ENCODE peak calls at places on chromosomes 1 and 21, in seven cellular contexts. G is stomach, K is tibial nerve, Z is transverse colon, Q is A549, U is ovary, P is suprapubic skin. D is an unnamed sample.

GRCh38 chr1:51328279-51328678 is 2.1 kb downstream of the TTC39A start:
- DNase-seq in G (no peak), P (no peak), Z (no peak), U (no peak), Q (no peak), K (no peak), D (no peak)

GRCh38 chr1:23376890-23377811 is 7.5 kb upstream of the ZNF436 start:
- DNase-seq in G (no peak), Q (peak; percentile 77), P (no peak), U (peak; percentile 78), Z (peak; percentile 48), K (no peak), D (peak; percentile 88)

GRCh38 chr1:91513160-91513559 is 12.5 kb downstream of the CDC7 start:
- DNase-seq in K (no peak), G (no peak), Z (no peak), Q (no peak), U (no peak), P (no peak), D (no peak)

GRCh38 chr1:169680377-169681019 is 30.9 kb downstream of the SELL start:
- DNase-seq in G (no peak), P (no peak), Q (no peak), Z (no peak), U (no peak), K (no peak), D (no peak)

GRCh38 chr1:66607458-66607857 is 73.5 kb downstream of the SGIP1 start:
- DNase-seq in K (no peak), Q (no peak), Z (no peak), P (no peak), G (no peak), U (no peak), D (no peak)

GRCh38 chr1:200337410-200337809 is 72.4 kb downstream of the ZNF281 start:
- DNase-seq in Z (no peak), U (no peak), G (no peak), P (no peak), K (no peak), Q (no peak), D (no peak)

GRCh38 chr1:64378826-64379225 is 91.1 kb upstream of the CACHD1 start:
- DNase-seq in P (no peak), U (no peak), Z (no peak), K (no peak), Q (no peak), G (no peak), D (no peak)

GRCh38 chr1:20215716-20216115 is 29.4 kb upstream of the PLA2G2C start:
- DNase-seq in U (no peak), P (no peak), Q (no peak), Z (no peak), G (no peak), K (no peak), D (no peak)

GRCh38 chr1:113769599-113769970 is 10.3 kb upstream of the PHTF1 start:
- DNase-seq in G (no peak), Q (no peak), K (no peak), U (no peak), P (no peak), Z (no peak), D (no peak)

GRCh38 chr1:174726167-174726879 is 273.4 kb upstream of the CACYBP start:
- DNase-seq in P (no peak), K (no peak), G (no peak), Z (no peak), Q (peak; percentile 8), U (no peak), D (no peak)

GRCh38 chr1:156873659-156874058 is 13.0 kb downstream of the NTRK1 start:
- DNase-seq in G (no peak), U (no peak), Z (no peak), Q (no peak), K (no peak), P (no peak), D (no peak)

GRCh38 chr1:229336345-229336744 is 6.5 kb downstream of the CCSAP start:
- DNase-seq in Z (no peak), P (no peak), Q (no peak), U (no peak), K (no peak), G (no peak), D (no peak)

GRCh38 chr1:10082785-10083479 is 50.2 kb downstream of the UBE4B start:
- DNase-seq in Z (no peak), G (no peak), K (no peak), P (no peak), Q (no peak), U (no peak), D (no peak)

GRCh38 chr1:9128520-9129371 is at the start of gene GPR157:
- DNase-seq in K (peak; percentile 81), P (peak; percentile 94), G (peak; percentile 94), Q (peak; percentile 86), Z (peak; percentile 95), U (peak; percentile 90), D (peak; percentile 94)

GRCh38 chr21:42925114-42925907 is at the start of gene ERVH48-1:
- DNase-seq in Z (no peak), G (no peak), U (no peak), Q (no peak), P (no peak), K (no peak), D (no peak)

GRCh38 chr1:24051206-24051945 is 60.6 kb downstream of the MYOM3 start:
- DNase-seq in Q (no peak), G (no peak), P (no peak), K (no peak), Z (no peak), U (no peak), D (no peak)

GRCh38 chr1:33126411-33127000 is 45.6 kb downstream of the AZIN2 start:
- DNase-seq in Z (no peak), P (no peak), G (no peak), Q (no peak), K (no peak), U (no peak), D (no peak)

GRCh38 chr1:197391303-197392226 is 123.5 kb downstream of the CRB1 start:
- DNase-seq in G (no peak), Z (no peak), P (no peak), Q (no peak), U (no peak), K (no peak), D (no peak)

GRCh38 chr21:42677339-42678117 is 24.1 kb downstream of the PDE9A start:
- DNase-seq in U (no peak), Q (no peak), Z (no peak), K (no peak), P (no peak), G (no peak), D (no peak)

DNA sequence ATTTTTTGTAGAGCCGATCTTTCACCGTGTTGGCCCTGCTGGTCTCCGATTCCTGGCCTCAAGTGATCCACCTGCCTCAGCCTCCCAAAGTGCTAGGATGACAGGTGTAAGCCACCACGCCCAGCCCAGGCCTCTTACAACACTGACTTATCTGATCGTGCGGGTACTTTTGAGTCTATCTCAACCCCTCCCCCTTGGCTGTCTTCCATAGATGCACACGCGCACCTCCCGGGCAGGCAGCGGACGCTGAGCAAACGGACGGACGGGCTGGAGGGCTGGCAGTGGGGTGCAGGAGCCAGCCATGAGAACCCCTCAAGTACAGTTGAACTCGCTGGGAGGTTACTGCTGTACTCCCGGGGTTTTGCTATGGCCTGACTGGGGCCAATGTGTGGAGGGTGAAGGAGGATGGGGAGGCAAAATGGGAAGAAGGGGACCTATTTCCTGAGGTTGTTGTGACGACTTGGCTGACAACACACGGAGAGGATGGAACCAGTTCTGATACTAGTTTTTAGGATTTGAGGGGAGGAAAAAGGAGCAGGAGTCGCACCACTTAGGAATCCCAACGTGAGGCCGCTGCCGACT is 959 bp downstream of the CD58 start:
- DNase-seq in K (peak; percentile 19), Q (no peak), G (peak; percentile 58), U (peak; percentile 24), P (no peak), Z (peak; percentile 80), D (peak; percentile 72)
- H3K4me1 ChIP-seq in K (peaks cover 24% of the 10 kb centered on the region), Q (peaks cover 39% of the 10 kb centered on the region), G (peaks cover 27% of the 10 kb centered on the region), U (no peaks in the 10 kb centered on the region), P (peaks cover 38% of the 10 kb centered on the region), Z (no peaks in the 10 kb centered on the region), D (peaks cover 32% of the 10 kb centered on the region)

DNA sequence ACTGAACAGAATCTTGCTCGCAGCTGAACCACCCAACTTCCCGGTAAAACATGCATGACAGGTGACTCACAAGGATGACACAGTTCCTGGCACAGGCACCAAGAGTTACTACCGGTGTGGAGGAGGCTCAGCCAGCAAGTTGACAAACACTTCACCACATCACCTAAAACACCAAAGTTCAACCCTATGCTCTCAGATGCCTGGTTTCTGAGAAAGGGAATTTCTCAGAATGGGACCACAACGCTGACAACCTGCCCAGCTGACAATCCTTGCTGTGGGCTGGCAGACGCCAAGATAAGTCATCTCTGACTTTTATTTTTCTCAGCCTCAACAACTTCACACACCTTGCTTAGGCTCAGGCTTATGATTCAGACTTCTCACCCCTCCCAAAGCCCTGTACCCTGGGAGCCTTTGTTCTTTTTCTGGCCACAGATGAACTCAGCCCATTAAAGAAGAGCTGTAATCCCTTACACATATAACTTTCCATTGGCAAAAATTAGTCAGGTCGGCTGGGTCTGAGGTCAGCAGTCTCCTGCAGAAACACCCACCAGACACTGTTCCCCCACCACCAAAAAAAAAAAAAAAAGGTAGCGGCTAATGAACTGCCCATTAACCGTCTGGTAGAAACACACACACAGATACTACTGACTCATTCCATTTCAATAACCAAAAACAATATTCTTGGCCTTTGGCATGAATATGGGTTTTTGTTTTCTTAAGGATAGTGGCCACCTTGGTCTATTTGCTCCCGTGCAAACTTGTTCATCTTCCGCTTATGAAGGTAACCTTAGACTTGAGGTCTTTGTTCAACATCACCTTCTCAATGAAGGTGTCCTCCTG is 10.8 kb upstream of the TIAM1 start:
- DNase-seq in U (no peak), Z (peak; percentile 13), K (no peak), P (no peak), Q (peak; percentile 16), G (peak; percentile 55), D (no peak)
- H3K27ac ChIP-seq in U (no peak overlapping the region), Z (no peak overlapping the region), K (no peak overlapping the region), P (peak overlapping the region; percentile 78), Q (no peak overlapping the region), G (peak overlapping the region; percentile 13), D (no peak overlapping the region)

GRCh38 chr1:203153051-203153988 is 22.3 kb downstream of the MYBPH start:
- DNase-seq in U (no peak), K (no peak), Q (no peak), P (no peak), G (no peak), Z (no peak), D (no peak)
- TF ChIP-seq EP300 in U (no peak), K (no peak), Q (no peak), P (no peak), G (no peak), Z (no peak), D (no peak)

DNA sequence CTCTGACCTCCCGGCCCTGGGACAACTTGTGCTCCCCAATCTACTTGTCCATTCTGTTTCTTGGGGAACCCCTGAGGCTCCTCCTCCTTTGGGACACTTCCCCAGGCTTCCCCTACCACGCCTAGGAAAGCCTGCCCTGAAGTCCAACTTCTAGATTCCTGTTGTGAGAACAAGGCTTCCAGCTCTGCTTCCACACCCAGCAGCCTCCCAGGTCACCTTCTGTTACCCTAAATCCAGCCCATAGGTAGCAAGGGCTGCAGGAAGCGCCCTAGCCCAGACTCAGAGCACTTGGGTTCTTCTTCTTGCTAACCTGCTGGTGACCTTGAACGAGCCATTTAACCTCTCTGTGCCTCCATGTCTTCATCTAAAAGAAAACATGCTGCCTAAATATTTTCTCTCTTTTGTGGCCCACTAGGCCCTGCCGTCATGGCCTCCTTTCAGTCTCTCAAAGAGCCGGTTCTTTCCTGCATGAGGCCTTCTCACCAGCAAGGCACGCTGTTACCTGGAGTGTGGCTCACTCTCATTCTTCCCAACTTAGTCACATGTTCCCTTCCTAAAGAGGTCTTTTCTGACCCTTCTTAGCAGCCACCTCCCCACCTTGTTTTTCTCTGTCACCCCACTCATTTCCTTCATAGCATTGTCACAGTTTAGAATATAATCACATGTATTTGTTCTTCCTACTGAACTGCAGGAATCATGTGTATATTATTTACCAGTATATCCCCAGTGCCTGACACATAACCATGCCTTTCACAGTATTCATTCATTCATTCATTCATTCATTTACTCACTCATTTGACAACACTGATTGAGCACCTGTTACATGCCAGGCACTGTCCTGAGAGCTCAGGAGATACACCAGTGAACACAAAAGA is 1.4 kb downstream of the CAPN2 start:
- DNase-seq in G (no peak), Z (peak; percentile 52), U (no peak), K (no peak), Q (no peak), P (no peak), D (no peak)
- H3K4me1 ChIP-seq in G (peaks cover 68% of the 10 kb centered on the region), Z (peaks cover 31% of the 10 kb centered on the region), U (peaks cover 14% of the 10 kb centered on the region), K (peaks cover 65% of the 10 kb centered on the region), Q (peaks cover 84% of the 10 kb centered on the region), P (peaks cover 55% of the 10 kb centered on the region), D (peaks cover 43% of the 10 kb centered on the region)